ENCODE peak calls at places on chromosomes 16 and 17, in eight cellular contexts. E is RCC 7860; L is sigmoid colon; O is AG10803; T is GM10248; W is sciatic nerve; K is activated CD4-positive, CD25-positive, alpha-beta regulatory T cell treated with anti-CD3 and anti-CD28 coated beads, Interleukin-2, amount 50 U/mL, for 72 hours; R is stimulated activated CD8-positive, alpha-beta memory T cell treated with anti-CD3 and anti-CD28 coated beads, Interleukin-4, amount 100 ng/mL, for 4 hours. M is an unnamed sample.

GRCh38 chr17:2931426-2931825 is 132.0 kb downstream of the OR1D5 start:
- DNase-seq in L (no peak), T (no peak), R (no peak), W (no peak), O (no peak), E (no peak), K (no peak), M (no peak)

GRCh38 chr17:57861000-57861736 is 11.3 kb upstream of the MRPS23 start:
- DNase-seq in T (peak), O (peak), K (no peak), R (no peak), L (peak), E (peak), W (no peak), M (peak)

GRCh38 chr16:83350466-83350865 is 457.3 kb upstream of the HSBP1 start:
- DNase-seq in T (no peak), W (no peak), R (no peak), L (no peak), K (no peak), O (no peak), E (no peak), M (no peak)

GRCh38 chr16:9919460-9919859 is 262.8 kb downstream of the GRIN2A start:
- DNase-seq in L (no peak), W (no peak), R (no peak), T (no peak), O (no peak), E (no peak), K (no peak), M (no peak)

GRCh38 chr16:1964046-1964505 is 550 bp downstream of the RPS2 start:
- DNase-seq in K (no peak), E (no peak), R (no peak), O (peak), W (no peak), L (no peak), T (no peak), M (no peak)

GRCh38 chr17:44400226-44400847 is 10.9 kb upstream of the ITGA2B start:
- DNase-seq in L (no peak), K (no peak), O (peak), R (no peak), E (no peak), W (no peak), T (no peak), M (peak)

GRCh38 chr17:28967240-28968135 is 16.2 kb upstream of the PHF12 start:
- DNase-seq in L (no peak), T (no peak), W (no peak), O (peak), K (no peak), R (no peak), E (no peak), M (no peak)

GRCh38 chr17:73643012-73643845 is 1.0 kb downstream of the SDK2 start:
- DNase-seq in T (no peak), O (no peak), L (no peak), R (no peak), E (no peak), W (peak), K (peak), M (peak)

GRCh38 chr17:17182601-17183136 is 23.5 kb downstream of the PLD6 start:
- DNase-seq in K (no peak), L (no peak), T (no peak), O (no peak), E (no peak), R (no peak), W (no peak), M (no peak)

GRCh38 chr16:55239723-55240122 is 84.3 kb upstream of the IRX6 start:
- DNase-seq in L (no peak), W (no peak), K (no peak), R (no peak), E (no peak), T (no peak), O (no peak), M (no peak)

GRCh38 chr16:15674571-15674970 is 24.5 kb downstream of the NDE1 start:
- DNase-seq in E (no peak), R (no peak), T (no peak), O (no peak), W (no peak), L (no peak), K (no peak), M (no peak)